ENCODE peak calls at places on chromosomes 16 and 17, in four cellular contexts. K is GM12865; Y is stimulated activated CD8-positive, alpha-beta memory T cell treated with anti-CD3 and anti-CD28 coated beads, Interleukin-7, amount 100 ng/mL, for 1 hour; C is bronchial epithelial cell. N is an unnamed sample.

GRCh38 chr17:40931311-40931710 is 6.1 kb downstream of the KRT23 start:
- DNase-seq in K (no peak), C (peak), Y (no peak), N (no peak)

GRCh38 chr17:68399638-68400403 is 57.5 kb downstream of the WIPI1 start:
- DNase-seq in Y (no peak), C (no peak), K (peak), N (no peak)

GRCh38 chr17:40322417-40323315 is 13.7 kb downstream of the RARA start:
- DNase-seq in C (peak), Y (peak), K (peak), N (peak)

GRCh38 chr17:66468241-66469087 is 166.1 kb downstream of the PRKCA start:
- DNase-seq in K (peak), C (peak), Y (no peak), N (peak)

GRCh38 chr16:28925386-28926228 is 569 bp upstream of the RABEP2 start:
- DNase-seq in K (peak), Y (peak), C (peak), N (peak)

GRCh38 chr17:7992924-7993323 is 9.5 kb upstream of the GUCY2D start:
- DNase-seq in C (no peak), K (no peak), Y (no peak), N (no peak)

GRCh38 chr16:62715701-62716100 is 679.5 kb upstream of the CDH8 start:
- DNase-seq in Y (no peak), K (no peak), C (no peak), N (no peak)

GRCh38 chr16:311725-312124 is 28.8 kb downstream of the PDIA2 start:
- DNase-seq in Y (no peak), C (no peak), K (no peak), N (no peak)

GRCh38 chr17:7745748-7746470 is 28.4 kb downstream of the DNAH2 start:
- DNase-seq in Y (no peak), C (peak), K (no peak), N (no peak)

GRCh38 chr17:1686086-1686485 is 1.4 kb upstream of the PRPF8 start:
- DNase-seq in C (peak), K (no peak), Y (no peak), N (no peak)

GRCh38 chr16:11370084-11370931 is 25.0 kb downstream of the RMI2 start:
- DNase-seq in Y (no peak), K (peak), C (no peak), N (no peak)

GRCh38 chr17:73358668-73359067 is 46.9 kb upstream of the CDC42EP4 start:
- DNase-seq in K (no peak), Y (no peak), C (no peak), N (no peak)

GRCh38 chr17:11300738-11301137 is 59.7 kb downstream of the SHISA6 start:
- DNase-seq in K (no peak), Y (no peak), C (no peak), N (peak)

GRCh38 chr17:31744541-31744951 is 114.5 kb downstream of the COPRS start:
- DNase-seq in K (no peak), C (no peak), Y (no peak), N (no peak)

N was measured in Ammon's horn.